ENCODE peak calls at places on chromosomes 11 and 22, in four cellular contexts. G, V, J and I are unnamed samples.

GRCh38 chr11:69483696-69484426 is 2.4 kb downstream of the LINC01488 start:
- DNase-seq in G (no peak), V (no peak), J (peak; percentile 45), I (no peak)

GRCh38 chr22:30878516-30879365 is 89.8 kb downstream of the MORC2 start:
- DNase-seq in G (no peak), V (no peak), J (peak; percentile 30), I (no peak)

GRCh38 chr11:133787379-133788103 is 57.8 kb downstream of the SPATA19 start:
- DNase-seq in V (no peak), G (no peak), J (no peak), I (peak; percentile 9)

GRCh38 chr11:1109918-1110705 is 35.4 kb downstream of the MUC2 start:
- DNase-seq in G (no peak), V (no peak), J (peak; percentile 35), I (no peak)

GRCh38 chr11:8059030-8059429 is 22.0 kb upstream of the TUB start:
- DNase-seq in G (peak; percentile 22), J (no peak), V (no peak), I (no peak)

GRCh38 chr11:109197656-109198055 is 224.3 kb upstream of the C11orf87 start:
- DNase-seq in G (no peak), V (no peak), J (no peak), I (no peak)

GRCh38 chr11:72683782-72684200 is 9.6 kb upstream of the PDE2A start:
- DNase-seq in J (peak; percentile 71), G (peak; percentile 65), V (peak; percentile 72), I (peak; percentile 60)

GRCh38 chr22:20157416-20158183 is 6.7 kb upstream of the CCDC188 start:
- DNase-seq in G (no peak), V (no peak), J (no peak), I (no peak)

GRCh38 chr11:114088216-114088615 is 28.7 kb downstream of the ZBTB16 start:
- DNase-seq in G (no peak), V (no peak), J (no peak), I (no peak)

GRCh38 chr11:2668876-2669275 is 30.9 kb downstream of the KCNQ1OT1 start:
- DNase-seq in V (no peak), J (no peak), G (no peak), I (no peak)

GRCh38 chr11:66478823-66479740 is 1.2 kb upstream of the DPP3 start:
- DNase-seq in J (peak; percentile 70), V (peak; percentile 49), G (no peak), I (peak; percentile 55)

GRCh38 chr22:45516163-45516562 is 13.5 kb downstream of the FBLN1 start:
- DNase-seq in V (no peak), J (no peak), G (no peak), I (no peak)

GRCh38 chr11:74783241-74783871 is 34.7 kb downstream of the RNF169 start:
- DNase-seq in G (no peak), J (no peak), V (no peak), I (no peak)

GRCh38 chr11:8312966-8313365 is 49.3 kb upstream of the LMO1 start:
- DNase-seq in J (no peak), V (no peak), G (no peak), I (no peak)

GRCh38 chr11:126354631-126355323 is 709 bp upstream of the ST3GAL4 start:
- DNase-seq in J (no peak), G (no peak), V (no peak), I (no peak)

DNA sequence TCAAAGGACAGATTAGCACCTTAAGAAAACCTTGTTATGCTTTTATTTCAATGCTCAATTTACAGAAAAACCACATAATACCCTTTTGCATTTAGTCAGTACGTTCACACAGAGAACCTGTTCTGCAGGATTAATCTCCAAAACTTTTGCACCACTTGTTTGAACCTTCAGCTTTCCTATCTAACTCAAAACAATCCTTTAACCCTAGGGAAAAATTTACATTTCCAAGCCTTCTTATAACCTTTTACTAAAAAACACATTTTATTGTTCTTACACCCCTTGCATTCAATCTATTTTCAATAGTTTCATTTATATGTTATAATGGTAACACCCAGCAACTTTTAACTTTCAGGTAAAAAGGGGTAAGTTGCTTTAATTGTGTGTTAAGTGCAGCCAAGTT is 952.5 kb upstream of the CNTN5 start:
- DNase-seq in G (no peak), J (no peak), V (no peak), I (no peak)
- H3K9me3 ChIP-seq in G (no peaks in the 10 kb centered on the region), J (no peaks in the 10 kb centered on the region), V (no peaks in the 10 kb centered on the region), I (no peaks in the 10 kb centered on the region)

DNA sequence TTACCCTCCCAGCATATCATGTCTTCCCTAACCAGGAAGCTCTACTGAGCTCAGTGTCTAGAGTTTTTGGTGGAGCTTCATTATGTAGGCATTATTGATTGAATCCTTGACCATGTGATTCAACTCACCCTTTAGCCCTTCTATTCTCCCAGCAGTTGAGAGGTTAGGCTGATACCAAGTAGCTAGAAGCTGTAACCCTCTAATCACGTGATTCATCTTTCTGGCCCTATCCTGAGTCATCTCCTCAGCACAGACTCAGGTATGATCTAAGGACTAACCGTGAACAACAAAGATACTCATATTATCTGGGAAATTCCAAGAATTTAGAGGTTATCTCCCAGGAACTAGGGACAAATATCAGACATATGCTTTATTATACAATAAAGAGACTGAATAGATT is 625.5 kb downstream of the JRKL start:
- DNase-seq in J (no peak), G (no peak), V (no peak), I (no peak)
- H3K9me3 ChIP-seq in J (no peaks in the 10 kb centered on the region), G (no peaks in the 10 kb centered on the region), V (no peaks in the 10 kb centered on the region), I (peaks cover 6% of the 10 kb centered on the region)

GRCh38 chr22:18978506-18978905 is 42.4 kb upstream of the PRODH start:
- DNase-seq in G (peak; percentile 40), V (no peak), J (peak; percentile 15), I (no peak)
- H3K9me3 ChIP-seq in G (no peaks in the 10 kb centered on the region), V (no peaks in the 10 kb centered on the region), J (peaks cover 6% of the 10 kb centered on the region), I (peaks cover 5% of the 10 kb centered on the region)

GRCh38 chr11:31887180-31887579 is 76.1 kb upstream of the PAX6 start:
- DNase-seq in V (no peak), G (no peak), J (no peak), I (no peak)
- H3K9me3 ChIP-seq in V (no peaks in the 10 kb centered on the region), G (no peaks in the 10 kb centered on the region), J (no peaks in the 10 kb centered on the region), I (no peaks in the 10 kb centered on the region)

GRCh38 chr22:47963660-47964059 is 1201.2 kb downstream of the TBC1D22A start:
- DNase-seq in V (no peak), J (no peak), G (no peak), I (no peak)
- H3K9me3 ChIP-seq in V (no peaks in the 10 kb centered on the region), J (no peaks in the 10 kb centered on the region), G (no peaks in the 10 kb centered on the region), I (no peaks in the 10 kb centered on the region)

GRCh38 chr22:47300698-47301405 is 538.4 kb downstream of the TBC1D22A start:
- DNase-seq in G (no peak), V (no peak), J (no peak), I (no peak)

GRCh38 chr22:47299211-47299878 is 536.9 kb downstream of the TBC1D22A start:
- DNase-seq in G (no peak), J (no peak), V (no peak), I (no peak)

GRCh38 chr22:47301820-47302475 is 539.5 kb downstream of the TBC1D22A start:
- DNase-seq in V (no peak), G (no peak), J (no peak), I (no peak)

GRCh38 chr22:47298017-47298820 is 535.8 kb downstream of the TBC1D22A start:
- DNase-seq in V (no peak), G (no peak), J (no peak), I (no peak)

GRCh38 chr22:47299879-47300697 is 537.6 kb downstream of the TBC1D22A start:
- DNase-seq in J (no peak), G (no peak), V (no peak), I (no peak)
- H3K9me3 ChIP-seq in J (no peaks in the 10 kb centered on the region), G (no peaks in the 10 kb centered on the region), V (no peaks in the 10 kb centered on the region), I (no peaks in the 10 kb centered on the region)

DNA sequence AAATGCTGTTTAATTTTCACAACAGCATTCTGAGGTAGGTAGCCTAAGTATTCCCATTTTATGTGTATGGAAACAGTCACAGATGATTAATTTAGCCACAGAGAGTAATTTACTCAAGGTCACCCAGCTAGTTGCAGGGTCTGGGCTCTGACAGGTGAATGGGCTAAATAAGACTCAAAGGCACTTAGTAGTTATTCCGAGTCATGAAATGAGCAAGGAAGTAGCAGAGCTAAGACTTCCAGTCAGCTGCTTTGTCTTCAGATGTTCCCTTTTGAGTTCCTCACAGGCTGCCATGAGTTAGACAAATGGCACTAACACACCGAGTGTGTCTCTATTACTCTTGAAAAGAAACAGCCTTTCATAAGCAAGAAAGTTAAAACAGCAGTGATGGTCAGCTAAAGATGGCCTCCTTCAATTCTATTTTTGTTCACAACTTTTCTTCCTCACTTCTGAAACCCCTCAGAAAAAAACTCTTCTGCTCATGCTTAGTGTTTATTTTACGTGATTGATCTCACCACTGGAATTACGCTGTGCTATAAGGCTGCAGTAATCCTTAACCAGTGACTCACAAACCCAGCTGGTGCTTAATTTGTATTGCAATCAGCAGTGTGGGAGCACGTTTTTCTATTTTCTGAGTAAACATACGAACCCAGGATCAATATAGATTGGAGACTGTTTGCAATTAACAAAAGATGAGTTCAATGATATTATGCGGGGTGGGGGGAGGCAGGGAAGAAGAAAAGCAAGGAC is 389.2 kb downstream of the AASDHPPT start:
- DNase-seq in G (no peak), V (no peak), J (no peak), I (no peak)
- H3K9me3 ChIP-seq in G (no peaks in the 10 kb centered on the region), V (no peaks in the 10 kb centered on the region), J (no peaks in the 10 kb centered on the region), I (no peaks in the 10 kb centered on the region)

GRCh38 chr22:48154169-48154942 is 1391.9 kb downstream of the TBC1D22A start:
- DNase-seq in V (no peak), G (no peak), J (no peak), I (no peak)

GRCh38 chr22:48154943-48155240 is 1392.4 kb downstream of the TBC1D22A start:
- DNase-seq in G (no peak), V (no peak), J (no peak), I (no peak)

GRCh38 chr22:48152916-48153315 is 1390.5 kb downstream of the TBC1D22A start:
- DNase-seq in G (no peak), V (no peak), J (no peak), I (no peak)

GRCh38 chr22:48152154-48152775 is 1389.8 kb downstream of the TBC1D22A start:
- DNase-seq in G (no peak), V (no peak), J (no peak), I (no peak)

GRCh38 chr22:48153726-48154125 is 1391.3 kb downstream of the TBC1D22A start:
- DNase-seq in G (no peak), V (no peak), J (no peak), I (peak; percentile 59)
- H3K9me3 ChIP-seq in G (no peaks in the 10 kb centered on the region), V (no peaks in the 10 kb centered on the region), J (no peaks in the 10 kb centered on the region), I (no peaks in the 10 kb centered on the region)

DNA sequence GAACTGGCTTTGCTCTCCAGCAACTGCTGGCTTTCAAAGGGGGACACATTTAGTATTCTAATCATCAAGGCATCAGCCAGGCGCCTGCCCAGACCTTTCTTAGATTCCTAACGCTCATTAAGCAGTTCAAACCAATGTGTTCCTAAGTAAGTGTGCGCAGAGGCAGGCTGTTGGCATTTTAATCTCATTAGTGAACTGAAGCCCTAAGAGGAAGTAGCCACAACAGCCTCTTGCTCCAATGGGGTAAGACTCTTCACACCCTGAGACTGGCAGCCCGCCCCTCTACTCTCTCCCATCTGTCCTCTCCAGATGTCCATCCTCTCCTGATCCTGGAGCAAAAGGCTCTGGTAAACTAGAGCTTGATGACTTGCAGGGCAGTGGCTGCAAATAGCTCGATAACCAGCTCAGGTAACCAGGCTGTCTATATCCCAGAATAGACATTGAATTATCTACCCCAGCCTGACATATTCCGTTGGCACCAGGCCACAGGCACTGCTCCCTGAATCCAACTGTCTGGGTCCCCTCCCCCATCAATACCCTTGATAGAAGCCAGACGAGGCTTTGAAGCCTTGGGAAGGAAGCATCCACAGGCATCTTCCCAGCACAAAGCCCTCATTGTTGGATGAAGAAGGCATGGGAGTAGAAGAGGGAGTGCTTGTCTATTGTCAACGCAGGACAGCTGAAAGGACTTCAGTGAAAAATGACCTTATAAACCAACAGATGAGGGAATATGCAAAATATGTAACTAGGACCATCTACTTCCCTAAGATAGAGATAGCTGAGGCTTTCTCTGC is 321.1 kb downstream of the TENM4 start:
- DNase-seq in G (no peak), J (no peak), V (no peak), I (no peak)
- H3K9me3 ChIP-seq in G (no peaks in the 10 kb centered on the region), J (no peaks in the 10 kb centered on the region), V (no peaks in the 10 kb centered on the region), I (no peaks in the 10 kb centered on the region)